ENCODE peak calls at places on chromosomes 1 and 21, in five cellular contexts. O is gastrocnemius medialis, H is fibroblast of lung, Z is H7, P is heart left ventricle. Y is an unnamed sample. For H3K36me3, the result is how much of the 10 kb centered on the place peaks cover.

GRCh38 chr1:154476791-154477190 is 25.2 kb upstream of the TDRD10 start:
- DNase-seq in O (no peak), P (no peak), Z (no peak), H (no peak), Y (no peak)

GRCh38 chr1:212649020-212649419 is 40.5 kb downstream of the ATF3 start:
- DNase-seq in Z (no peak), P (no peak), H (peak), O (no peak), Y (no peak)

GRCh38 chr21:45971487-45972352 is 9.8 kb upstream of the COL6A1 start:
- DNase-seq in O (no peak), P (peak), Z (peak), H (peak), Y (peak)

GRCh38 chr1:182646739-182647138 is 37.6 kb downstream of the RGS8 start:
- DNase-seq in P (no peak), H (no peak), O (no peak), Z (no peak), Y (no peak)

GRCh38 chr1:1041092-1041503 is 21.2 kb downstream of the AGRN start:
- DNase-seq in O (no peak), Z (peak), P (no peak), H (no peak), Y (no peak)

GRCh38 chr1:66731462-66731861 is 20.8 kb upstream of the DYNLT5 start:
- DNase-seq in Z (no peak), H (no peak), P (no peak), O (no peak), Y (no peak)

GRCh38 chr1:16324456-16324890 is 27.8 kb downstream of the FBXO42 start:
- DNase-seq in O (peak), P (no peak), Z (no peak), H (peak), Y (no peak)

GRCh38 chr1:225447001-225447615 is 19.3 kb upstream of the LBR start:
- DNase-seq in Z (no peak), O (no peak), H (no peak), P (no peak), Y (no peak)

GRCh38 chr1:84574936-84575335 is 696 bp upstream of the CTBS start:
- DNase-seq in H (no peak), P (no peak), O (no peak), Z (peak), Y (no peak)

GRCh38 chr1:56709995-56710394 is 64.9 kb downstream of the PRKAA2 start:
- DNase-seq in P (no peak), H (no peak), Z (no peak), O (no peak), Y (no peak)

GRCh38 chr21:42942244-42942643 is 16.8 kb upstream of the ERVH48-1 start:
- DNase-seq in O (no peak), H (no peak), P (no peak), Z (no peak), Y (no peak)

GRCh38 chr1:60461889-60462595 is 388.5 kb upstream of the C1orf87 start:
- DNase-seq in Z (peak), P (no peak), H (no peak), O (no peak), Y (no peak)

GRCh38 chr1:89721351-89721750 is 88.4 kb downstream of the LRRC8C start:
- DNase-seq in Z (no peak), P (no peak), O (no peak), H (peak), Y (no peak)

GRCh38 chr21:19853709-19854575 is 1144.3 kb upstream of the NCAM2 start:
- DNase-seq in Z (peak), P (no peak), H (no peak), O (no peak), Y (no peak)

GRCh38 chr1:191993549-191993948 is 164.7 kb upstream of the RGS18 start:
- DNase-seq in O (no peak), Z (peak), H (peak), P (no peak), Y (no peak)

GRCh38 chr1:239914827-239915231 is 176.9 kb upstream of the FMN2 start:
- DNase-seq in H (peak), Z (peak), O (no peak), P (no peak), Y (no peak)

GRCh38 chr1:169106095-169106920 is at the start of gene ATP1B1:
- DNase-seq in Z (peak), O (peak), H (peak), P (peak), Y (peak)

GRCh38 chr1:92916899-92917298 is 44.4 kb downstream of the DIPK1A start:
- DNase-seq in H (peak), O (no peak), P (no peak), Z (no peak), Y (no peak)

GRCh38 chr1:39711359-39712340 is 20.4 kb upstream of the HPCAL4 start:
- DNase-seq in Z (peak), P (no peak), H (no peak), O (no peak), Y (no peak)

GRCh38 chr21:35041122-35041521 is 8.0 kb downstream of the RUNX1 start:
- DNase-seq in P (no peak), O (no peak), H (no peak), Z (no peak), Y (no peak)
- H3K36me3 ChIP-seq in P (under half), O (under half), H (under half), Z (under half), Y (half or more)

GRCh38 chr1:54237656-54238055 is 37.7 kb downstream of the MRPL37 start:
- DNase-seq in P (no peak), Z (no peak), O (no peak), H (no peak), Y (no peak)
- H3K36me3 ChIP-seq in P (under half), Z (under half), O (under half), H (under half), Y (half or more)

GRCh38 chr1:159005676-159006075 is 4.0 kb upstream of the IFI16 start:
- DNase-seq in H (no peak), Z (peak), P (peak), O (no peak), Y (no peak)
- H3K36me3 ChIP-seq in H (under half), Z (under half), P (under half), O (under half), Y (under half)

DNA sequence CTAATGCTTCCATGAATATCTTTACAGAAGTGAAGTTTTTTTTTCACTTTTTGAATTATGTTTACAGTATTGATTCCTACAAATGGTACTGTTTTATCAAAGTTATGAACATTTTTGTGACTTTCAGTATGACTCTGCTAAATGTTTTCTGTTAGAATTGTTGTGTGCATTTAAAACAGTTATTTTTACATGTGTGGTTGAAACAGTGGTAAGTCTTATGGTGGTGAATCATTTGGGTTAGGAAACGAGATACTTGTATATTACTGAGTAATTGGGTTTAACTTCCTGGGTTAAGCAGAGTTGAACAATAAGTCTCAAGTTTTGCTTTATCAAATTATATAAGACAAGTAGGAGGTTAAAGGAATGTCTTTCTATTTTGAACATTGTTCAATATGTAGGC is 66.8 kb downstream of the VPS13D start:
- DNase-seq in Z (no peak), P (no peak), H (peak), O (no peak), Y (no peak)
- H3K36me3 ChIP-seq in Z (under half), P (under half), H (under half), O (under half), Y (half or more)